ENCODE peak calls at places on chromosomes 6 and 20, in five cellular contexts. M is AG09309, C is brain microvascular endothelial cell, S is dorsolateral prefrontal cortex, B is Calu3. N is an unnamed sample.

GRCh38 chr6:63267828-63268227 is 52.0 kb downstream of the LGSN start:
- DNase-seq in M (no peak), S (no peak), B (no peak), C (no peak), N (no peak)

GRCh38 chr20:23028377-23028776 is 6.7 kb upstream of the SSTR4 start:
- DNase-seq in B (no peak), M (no peak), S (no peak), C (no peak), N (no peak)

GRCh38 chr6:33123732-33124524 is 48.1 kb downstream of the HLA-DPB1 start:
- DNase-seq in C (no peak), M (no peak), B (peak), S (peak), N (no peak)

GRCh38 chr6:30721198-30722024 is 1.3 kb downstream of the TUBB start:
- DNase-seq in M (no peak), B (peak), C (peak), S (peak), N (peak)

GRCh38 chr6:18302561-18303439 is 38.5 kb upstream of the DEK start:
- DNase-seq in S (no peak), M (no peak), C (no peak), B (no peak), N (no peak)

GRCh38 chr6:73207221-73207837 is 18.0 kb downstream of the KHDC1L start:
- DNase-seq in C (no peak), S (no peak), M (no peak), B (no peak), N (no peak)

GRCh38 chr20:3420211-3420707 is 12.8 kb upstream of the DNAAF9 start:
- DNase-seq in M (peak), B (no peak), C (peak), S (no peak), N (no peak)

GRCh38 chr6:46606318-46606717 is 46.3 kb downstream of the CYP39A1 start:
- DNase-seq in M (no peak), S (no peak), B (no peak), C (no peak), N (no peak)

GRCh38 chr6:72740135-72740534 is 118.3 kb downstream of the KCNQ5 start:
- DNase-seq in B (no peak), S (no peak), M (no peak), C (peak), N (no peak)

GRCh38 chr20:54028276-54029011 is 42.0 kb downstream of the BCAS1 start:
- DNase-seq in S (peak), C (no peak), M (no peak), B (no peak), N (no peak)

GRCh38 chr20:2167122-2167521 is 65.5 kb downstream of the STK35 start:
- DNase-seq in B (no peak), C (no peak), M (no peak), S (no peak), N (no peak)

GRCh38 chr6:38925110-38925509 is 123.5 kb upstream of the GLP1R start:
- DNase-seq in B (no peak), M (no peak), S (no peak), C (no peak), N (no peak)

GRCh38 chr6:111606620-111607115 is 990 bp upstream of the TRAF3IP2 start:
- DNase-seq in C (no peak), B (no peak), S (no peak), M (no peak), N (no peak)

GRCh38 chr20:22821081-22821480 is 214.0 kb upstream of the SSTR4 start:
- DNase-seq in M (no peak), C (no peak), B (no peak), S (no peak), N (no peak)

GRCh38 chr20:45441746-45442145 is 25.8 kb downstream of the PIGT start:
- DNase-seq in C (no peak), B (no peak), S (no peak), M (no peak), N (no peak)

GRCh38 chr20:45444050-45444449 is 25.5 kb upstream of the WFDC2 start:
- DNase-seq in C (no peak), M (no peak), B (no peak), S (no peak), N (no peak)

GRCh38 chr20:45448250-45448649 is 21.3 kb upstream of the WFDC2 start:
- DNase-seq in M (no peak), C (no peak), S (no peak), B (peak), N (no peak)

GRCh38 chr20:45449528-45449927 is 20.0 kb upstream of the WFDC2 start:
- DNase-seq in S (no peak), B (no peak), C (no peak), M (no peak), N (no peak)

DNA sequence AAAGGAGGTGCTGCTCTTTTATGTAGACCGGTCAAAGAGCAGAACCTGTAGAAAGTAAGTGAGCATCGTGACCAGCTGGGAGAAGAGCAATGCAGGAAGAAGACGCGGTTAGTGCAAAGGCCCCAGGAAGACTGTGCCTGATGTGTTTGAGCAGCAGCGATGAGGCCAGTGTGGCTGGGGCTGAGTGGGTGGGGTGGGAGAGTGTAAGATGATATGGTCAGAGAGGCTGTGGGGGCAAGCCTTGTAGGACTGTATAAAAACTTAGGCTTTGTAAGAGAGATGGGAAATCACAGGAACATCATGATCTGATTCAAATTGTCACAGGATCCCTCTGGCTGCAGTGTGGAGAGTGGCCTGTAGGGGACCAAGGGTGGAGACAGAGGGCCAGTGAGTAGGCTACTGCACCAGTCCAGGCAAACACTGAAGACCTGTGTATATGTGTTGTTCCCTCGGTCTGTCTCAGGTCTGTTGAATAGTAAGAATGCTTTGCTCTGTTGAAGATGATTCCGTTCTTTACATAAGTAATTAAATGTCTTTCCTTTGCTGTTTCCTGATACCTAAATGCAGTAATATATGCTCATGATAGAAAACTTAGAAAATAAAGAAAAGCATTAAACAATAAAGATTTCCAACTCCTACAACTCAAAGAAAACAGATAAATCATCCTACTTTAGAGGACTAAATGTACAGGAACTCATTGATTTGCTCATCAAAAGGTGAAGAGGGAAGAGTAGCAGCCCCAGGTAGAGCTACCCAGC is 23.6 kb upstream of the WFDC2 start:
- DNase-seq in S (no peak), C (no peak), B (peak), M (no peak), N (no peak)
- TF ChIP-seq CTCF in S (no peak), C (peak), B (peak), M (peak), N (peak)

GRCh38 chr6:7721654-7722053 is 4.2 kb upstream of the BMP6 start:
- DNase-seq in S (no peak), B (no peak), C (no peak), M (no peak), N (no peak)
- TF ChIP-seq CTCF in S (peak), B (no peak), C (peak), M (peak), N (no peak)

DNA sequence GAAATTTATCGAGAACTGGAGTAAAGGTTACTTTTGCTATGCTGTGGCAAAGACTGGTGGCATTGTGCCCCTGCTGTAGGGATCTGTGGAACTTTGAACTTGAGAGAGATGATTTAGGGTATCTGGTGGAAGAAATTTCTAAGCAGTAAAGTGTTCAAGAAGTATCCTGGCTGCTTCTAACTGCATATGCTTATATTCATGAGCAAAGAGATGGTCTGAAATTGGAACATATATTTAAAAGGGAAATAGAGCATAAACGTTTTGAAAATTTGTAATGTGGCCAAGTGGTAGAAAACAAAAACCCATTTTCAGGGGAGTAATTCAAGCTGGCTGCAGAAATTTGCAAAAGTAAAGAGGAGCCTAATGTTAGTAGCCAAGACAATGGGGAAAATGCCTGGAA is 12.3 kb upstream of the UFL1 start:
- DNase-seq in M (no peak), S (no peak), B (no peak), C (no peak), N (no peak)
- TF ChIP-seq CTCF in M (no peak), S (no peak), B (no peak), C (no peak), N (no peak)

DNA sequence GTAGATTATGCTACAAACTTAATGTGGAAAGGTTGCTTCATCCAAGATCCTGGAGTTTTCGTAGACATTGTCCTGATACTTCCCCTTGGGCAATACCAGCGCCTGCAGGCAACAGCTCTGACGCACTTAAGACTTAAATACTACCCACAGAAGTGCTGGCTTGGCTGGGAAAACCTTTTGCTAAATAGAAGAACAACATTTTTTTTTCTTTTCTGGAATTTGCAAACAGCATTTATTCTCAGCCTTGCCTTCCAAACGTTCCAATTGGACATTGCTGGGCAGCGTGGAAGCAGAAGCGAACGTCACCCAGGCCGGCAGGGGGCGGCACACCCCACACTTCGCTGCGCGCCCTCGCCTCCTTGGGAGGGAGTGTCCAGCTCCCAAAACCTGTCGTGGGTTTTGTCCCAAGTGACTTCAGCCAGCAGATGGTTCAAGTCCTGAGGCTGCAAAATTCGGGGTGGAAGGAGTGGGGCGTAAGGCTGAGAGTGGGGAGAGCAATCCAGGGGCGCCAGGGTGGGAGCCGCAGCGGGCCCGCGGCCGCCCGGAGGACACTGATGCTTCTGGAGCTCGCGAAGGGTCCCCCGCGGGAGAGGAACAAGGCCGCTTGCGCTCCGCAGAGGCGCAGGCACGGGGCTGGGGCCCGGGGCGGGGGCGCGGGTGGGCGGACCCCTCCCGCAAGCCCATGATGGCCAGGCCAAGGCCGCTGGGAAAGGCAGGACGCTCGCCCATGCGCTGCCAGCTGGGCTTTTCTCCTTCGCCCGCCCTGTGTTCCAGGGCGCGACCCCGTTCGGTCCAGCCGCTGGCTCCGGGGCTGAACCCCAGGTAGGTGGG is 60.8 kb upstream of the MAP3K4 start:
- DNase-seq in C (peak), S (peak), B (peak), M (peak), N (peak)
- TF ChIP-seq CTCF in C (peak), S (peak), B (peak), M (peak), N (peak)

DNA sequence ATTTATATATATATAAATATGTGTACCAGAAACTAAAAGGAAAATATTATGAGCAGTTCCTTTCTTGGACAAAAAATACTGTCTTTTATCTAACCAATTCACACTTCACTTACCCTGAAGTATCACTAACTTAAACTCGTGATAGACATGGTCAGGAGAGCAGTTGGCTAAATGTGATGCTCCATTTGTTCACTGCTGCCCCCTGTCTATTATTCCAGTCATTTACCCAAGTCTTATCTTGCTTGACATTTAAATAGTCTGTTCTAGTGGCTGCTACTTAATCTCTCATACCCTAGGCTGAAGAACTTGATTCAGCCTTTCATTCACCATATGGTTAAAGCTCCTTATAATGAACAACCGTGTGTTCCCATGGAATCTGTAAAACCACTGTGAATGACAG is 789.6 kb upstream of the EYS start:
- DNase-seq in C (no peak), M (no peak), B (no peak), S (no peak), N (no peak)
- TF ChIP-seq CTCF in C (peak), M (no peak), B (no peak), S (no peak), N (no peak)

GRCh38 chr6:82908661-82909060 is 157.0 kb downstream of the UBE3D start:
- DNase-seq in M (no peak), B (no peak), S (no peak), C (no peak), N (no peak)
- TF ChIP-seq CTCF in M (no peak), B (no peak), S (no peak), C (no peak), N (no peak)

DNA sequence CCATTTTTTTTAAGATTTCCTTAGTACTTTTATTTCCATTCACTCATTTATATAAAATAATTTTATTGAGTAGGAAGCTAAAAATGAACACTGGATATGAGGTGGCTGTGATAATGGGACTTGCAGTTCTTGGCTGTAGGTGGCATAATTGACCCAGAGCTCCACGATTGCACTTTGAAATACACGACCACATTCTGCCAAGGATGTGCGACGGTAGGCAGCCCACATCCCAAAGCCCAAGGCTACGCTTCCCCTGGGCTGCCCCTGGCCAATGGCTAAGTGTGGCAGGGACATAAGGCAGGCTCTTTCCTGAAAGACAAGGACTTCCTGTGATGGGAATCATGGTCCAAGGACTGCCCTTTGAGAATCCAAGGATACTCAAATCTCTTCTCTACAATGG is 43.7 kb upstream of the ADTRP start:
- DNase-seq in C (no peak), S (no peak), B (no peak), M (no peak), N (no peak)
- TF ChIP-seq CTCF in C (no peak), S (no peak), B (no peak), M (no peak), N (no peak)

DNA sequence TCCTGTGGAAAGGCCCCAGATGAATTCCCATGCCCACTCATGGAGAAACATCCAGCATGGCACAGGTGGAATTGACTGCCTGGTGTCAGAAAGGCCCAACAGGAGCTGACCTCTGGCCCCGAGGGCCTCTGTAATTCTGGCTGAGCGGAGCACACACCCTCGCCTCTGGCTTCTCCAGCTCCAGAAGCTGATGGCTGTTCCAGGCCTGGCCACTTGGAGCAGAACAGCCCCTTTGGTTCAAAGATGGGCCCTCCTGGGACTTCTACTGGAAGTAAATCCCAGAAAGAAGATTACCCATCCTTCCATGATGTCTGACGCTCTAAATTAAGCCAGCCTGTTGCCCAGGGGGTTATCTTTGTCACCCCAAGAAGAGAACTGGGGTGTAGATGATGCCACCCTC is 275.1 kb upstream of the CDH4 start:
- DNase-seq in M (no peak), C (no peak), B (no peak), S (no peak), N (no peak)
- TF ChIP-seq CTCF in M (no peak), C (no peak), B (no peak), S (no peak), N (no peak)

N was measured in natural killer cell.